ENCODE peak calls at places on chromosomes 7 and 10, in five cellular contexts. V is ovary, G is gastrocnemius medialis, I is brain microvascular endothelial cell, D is fibroblast of lung. P is an unnamed sample.

GRCh38 chr7:158283016-158283974 is 304.3 kb downstream of the PTPRN2 start:
- DNase-seq in D (no peak), V (peak), G (no peak), I (no peak), P (no peak)

GRCh38 chr7:108030536-108030935 is 27.6 kb upstream of the LAMB1 start:
- DNase-seq in D (peak), G (no peak), I (peak), V (no peak), P (peak)

GRCh38 chr7:47046949-47047348 is 535.0 kb downstream of the TNS3 start:
- DNase-seq in G (no peak), D (no peak), V (no peak), I (no peak), P (no peak)

GRCh38 chr7:44853391-44853790 is 5.5 kb upstream of the H2AZ2 start:
- DNase-seq in V (no peak), D (no peak), I (no peak), G (no peak), P (no peak)

GRCh38 chr10:4138146-4138721 is 353.2 kb upstream of the KLF6 start:
- DNase-seq in D (peak), G (no peak), I (no peak), V (no peak), P (peak)

GRCh38 chr10:9254353-9254752 is 1199.9 kb downstream of the GATA3 start:
- DNase-seq in D (peak), I (no peak), G (no peak), V (no peak), P (peak)

GRCh38 chr10:123449234-123449962 is 216.8 kb upstream of the GPR26 start:
- DNase-seq in G (no peak), I (no peak), V (no peak), D (no peak), P (no peak)

GRCh38 chr7:154757756-154758155 is 245.2 kb downstream of the PAXIP1 start:
- DNase-seq in V (no peak), D (no peak), G (no peak), I (no peak), P (no peak)

GRCh38 chr7:35253680-35254495 is at the start of gene TBX20:
- DNase-seq in V (no peak), G (no peak), I (peak), D (peak), P (no peak)

GRCh38 chr7:158289761-158290523 is 297.7 kb downstream of the PTPRN2 start:
- DNase-seq in I (no peak), G (no peak), D (no peak), V (no peak), P (no peak)

GRCh38 chr10:60426425-60426824 is 36.8 kb upstream of the ANK3 start:
- DNase-seq in I (peak), D (peak), G (no peak), V (no peak), P (peak)

GRCh38 chr10:110077436-110078120 is 69.8 kb downstream of the ADD3 start:
- DNase-seq in V (no peak), D (peak), I (no peak), G (no peak), P (no peak)

GRCh38 chr7:2299131-2299829 is 15.0 kb downstream of the SNX8 start:
- DNase-seq in I (peak), G (no peak), D (peak), V (no peak), P (peak)

GRCh38 chr7:111741811-111742240 is 179.5 kb upstream of the IMMP2L start:
- DNase-seq in V (peak), D (peak), G (no peak), I (peak), P (peak)

GRCh38 chr10:97549587-97550322 is 22.8 kb upstream of the ANKRD2 start:
- DNase-seq in G (peak), D (no peak), V (peak), I (no peak), P (no peak)

GRCh38 chr7:33743594-33743993 is 161.7 kb upstream of the BMPER start:
- DNase-seq in G (peak), D (peak), I (peak), V (no peak), P (no peak)

GRCh38 chr7:22356855-22357310 is at the start of gene RAPGEF5:
- DNase-seq in D (peak), V (peak), G (no peak), I (no peak), P (no peak)

GRCh38 chr7:146894927-146895326 is 778.3 kb downstream of the CNTNAP2 start:
- DNase-seq in V (no peak), I (no peak), D (no peak), G (no peak), P (no peak)

GRCh38 chr10:130463876-130464360 is 327.7 kb downstream of the GLRX3 start:
- DNase-seq in G (no peak), D (no peak), I (no peak), V (no peak), P (no peak)

GRCh38 chr7:1917221-1918062 is 247.4 kb downstream of the ELFN1 start:
- DNase-seq in I (no peak), V (no peak), G (no peak), D (peak), P (no peak)

GRCh38 chr7:135208417-135208793 is 2.9 kb downstream of the WDR91 start:
- DNase-seq in I (no peak), V (no peak), G (no peak), D (peak), P (no peak)

GRCh38 chr7:35647171-35647574 is 47.8 kb downstream of the HERPUD2 start:
- DNase-seq in V (no peak), G (no peak), D (no peak), I (peak), P (no peak)

GRCh38 chr7:102953421-102953820 is 40.6 kb downstream of the LRRC17 start:
- DNase-seq in G (no peak), V (no peak), I (no peak), D (no peak), P (no peak)

GRCh38 chr10:60853107-60853506 is 74.8 kb downstream of the CDK1 start:
- DNase-seq in D (peak), I (no peak), G (peak), V (no peak), P (no peak)

GRCh38 chr7:157485361-157485831 is 148.6 kb downstream of the DNAJB6 start:
- DNase-seq in D (no peak), V (no peak), I (no peak), G (no peak), P (no peak)

GRCh38 chr7:70566659-70567058 is 565.3 kb upstream of the GALNT17 start:
- DNase-seq in I (no peak), G (no peak), D (no peak), V (no peak), P (no peak)

GRCh38 chr7:17315974-17316373 is 17.5 kb downstream of the AHR start:
- DNase-seq in D (no peak), V (no peak), G (no peak), I (no peak), P (no peak)

GRCh38 chr10:72419241-72419640 is 64.5 kb upstream of the DNAJB12 start:
- DNase-seq in V (no peak), G (no peak), D (no peak), I (no peak), P (no peak)

GRCh38 chr7:47038621-47039020 is 543.3 kb downstream of the TNS3 start:
- DNase-seq in I (no peak), D (no peak), V (no peak), G (no peak), P (no peak)

GRCh38 chr10:35447693-35448407 is 111.5 kb downstream of the CCNY start:
- DNase-seq in G (no peak), V (no peak), I (peak), D (peak), P (peak)

GRCh38 chr7:80896856-80897598 is 21.8 kb downstream of the SEMA3C start:
- DNase-seq in D (no peak), V (no peak), I (no peak), G (no peak), P (peak)

GRCh38 chr7:64630496-64630895 is 35.4 kb upstream of the ZNF107 start:
- DNase-seq in I (peak), D (peak), V (no peak), G (no peak), P (peak)

GRCh38 chr10:2978111-2978510 is 89.2 kb upstream of the PFKP start:
- DNase-seq in D (peak), I (no peak), G (no peak), V (no peak), P (peak)
- TF ChIP-seq CTCF in D (peak), I (peak), G (no peak), V (no peak), P (peak)

DNA sequence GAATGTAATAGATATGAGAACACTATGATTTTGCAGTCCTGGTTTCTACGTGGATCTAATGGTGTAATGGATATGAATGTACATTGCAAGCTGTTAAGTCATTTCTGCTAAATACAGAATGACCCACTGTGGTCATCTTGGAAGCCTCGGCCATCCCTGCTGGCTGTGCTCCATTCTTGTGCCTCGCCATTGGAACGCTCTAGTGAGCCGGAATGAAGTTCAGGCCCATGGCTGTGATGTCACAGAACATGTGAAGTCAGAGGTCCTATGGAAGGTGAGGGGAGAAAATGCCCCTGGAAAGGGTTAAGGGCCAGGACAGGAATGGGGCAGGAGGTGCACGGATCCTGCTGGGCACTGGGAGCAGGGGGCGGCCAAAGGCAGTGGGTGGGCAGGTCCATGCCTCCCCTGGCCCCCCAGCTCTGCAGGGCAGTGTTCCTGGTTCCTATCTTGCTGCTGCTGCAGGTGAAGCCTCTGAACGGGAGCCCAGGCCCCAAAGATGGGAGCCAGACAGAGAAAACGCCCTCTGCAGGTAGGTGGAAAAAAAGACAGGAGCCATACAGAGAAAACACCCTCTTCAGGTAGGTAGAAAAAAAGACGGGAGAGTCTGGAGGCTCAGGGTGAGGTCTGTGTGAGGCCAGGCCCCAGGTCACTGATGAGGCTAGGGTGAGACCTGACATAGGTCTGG is at the start of gene LLCFC1:
- DNase-seq in V (no peak), I (no peak), G (no peak), D (no peak), P (no peak)
- TF ChIP-seq CTCF in V (no peak), I (no peak), G (no peak), D (no peak), P (peak)

GRCh38 chr7:88347098-88347497 is 40.4 kb upstream of the STEAP4 start:
- DNase-seq in I (no peak), D (no peak), V (no peak), G (no peak), P (no peak)

GRCh38 chr7:88350118-88350517 is 43.4 kb upstream of the STEAP4 start:
- DNase-seq in D (no peak), G (no peak), I (no peak), V (no peak), P (no peak)

GRCh38 chr7:88346357-88346756 is 39.7 kb upstream of the STEAP4 start:
- DNase-seq in V (no peak), D (no peak), I (no peak), G (no peak), P (no peak)

GRCh38 chr7:88344271-88344670 is 37.6 kb upstream of the STEAP4 start:
- DNase-seq in D (no peak), I (no peak), V (no peak), G (no peak), P (no peak)

GRCh38 chr7:88344956-88345832 is 38.5 kb upstream of the STEAP4 start:
- DNase-seq in D (peak), I (peak), G (no peak), V (peak), P (no peak)
- TF ChIP-seq CTCF in D (peak), I (peak), G (no peak), V (no peak), P (no peak)

GRCh38 chr7:104861729-104862128 is 152.3 kb upstream of the KMT2E start:
- DNase-seq in I (no peak), D (no peak), V (no peak), G (no peak), P (no peak)

GRCh38 chr7:104859754-104860426 is 154.1 kb upstream of the KMT2E start:
- DNase-seq in G (no peak), D (no peak), V (no peak), I (no peak), P (no peak)

GRCh38 chr7:104857458-104858425 is 156.3 kb upstream of the KMT2E start:
- DNase-seq in D (no peak), G (no peak), I (no peak), V (no peak), P (no peak)

DNA sequence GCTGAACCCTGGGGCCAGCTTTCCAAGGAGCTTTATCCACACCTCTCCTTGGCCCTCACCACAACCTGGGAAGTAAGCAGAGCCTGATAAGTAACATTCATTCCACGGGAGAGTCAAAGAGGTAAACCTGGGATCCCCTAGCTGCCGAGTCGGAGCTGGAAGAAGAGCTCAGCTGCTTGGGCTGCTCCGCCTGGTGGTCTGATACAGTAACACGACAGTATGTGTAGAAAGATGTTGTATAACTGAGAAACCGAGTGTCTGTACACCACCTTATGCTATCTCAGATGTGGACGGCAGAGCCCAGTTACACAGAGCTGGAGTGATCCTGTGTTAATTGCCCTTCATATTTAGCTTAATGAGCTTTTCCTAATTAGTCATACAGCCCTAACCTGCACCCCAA is 151.3 kb upstream of the KMT2E start:
- DNase-seq in I (peak), V (no peak), G (no peak), D (no peak), P (no peak)
- TF ChIP-seq CTCF in I (peak), V (no peak), G (no peak), D (peak), P (peak)

DNA sequence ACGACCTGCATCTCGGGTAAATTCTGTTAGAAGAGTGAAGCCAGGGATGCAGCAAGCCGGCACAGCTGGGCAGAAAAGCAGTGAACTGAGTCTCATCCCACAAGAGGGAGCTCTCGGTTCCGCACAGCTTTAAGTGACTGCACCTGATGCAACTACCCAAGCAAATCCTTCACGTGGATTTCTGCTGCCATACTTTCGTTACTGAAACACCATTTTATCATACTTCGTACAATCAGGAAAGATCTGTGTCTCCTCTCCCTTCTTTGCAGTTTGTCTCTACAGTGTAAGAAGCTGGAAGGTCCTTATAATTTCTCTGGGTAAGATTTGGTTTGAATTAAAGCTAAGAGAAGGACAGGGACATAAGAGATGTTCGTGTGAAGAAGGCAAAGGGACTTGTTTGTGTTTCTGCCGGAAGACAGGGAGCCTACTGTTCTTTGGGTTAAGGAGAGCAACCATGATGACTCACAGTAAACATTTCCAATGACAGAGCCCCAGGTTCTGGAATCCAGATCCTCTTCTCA is 427.0 kb downstream of the GPAM start:
- DNase-seq in G (peak), V (no peak), I (no peak), D (peak), P (no peak)
- TF ChIP-seq CTCF in G (peak), V (no peak), I (peak), D (no peak), P (no peak)

GRCh38 chr10:93554760-93555432 is 11.6 kb upstream of the FFAR4 start:
- DNase-seq in D (peak), G (peak), I (peak), V (peak), P (peak)
- TF ChIP-seq CTCF in D (peak), G (peak), I (peak), V (no peak), P (peak)

DNA sequence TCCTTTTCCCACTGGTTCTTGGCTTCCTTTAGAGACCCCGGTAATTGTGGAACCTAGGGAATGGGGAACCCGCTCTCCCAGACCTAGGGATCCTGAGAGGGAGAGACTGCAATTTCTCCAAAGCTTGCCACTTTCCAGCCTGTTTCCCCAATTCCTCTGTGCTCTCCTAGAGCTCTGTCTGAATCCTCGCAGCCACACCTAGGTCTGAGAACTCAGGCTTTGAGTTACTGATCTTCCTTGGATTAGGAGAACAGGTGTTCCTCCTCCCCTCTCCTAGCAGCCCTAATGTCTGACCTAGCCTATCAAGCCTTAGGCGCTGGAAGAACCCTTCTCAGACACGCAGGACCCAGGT is 20.0 kb downstream of the WNT8B start:
- DNase-seq in I (no peak), G (no peak), V (no peak), D (no peak), P (no peak)
- TF ChIP-seq CTCF in I (no peak), G (no peak), V (no peak), D (no peak), P (peak)

GRCh38 chr10:76040107-76040829 is 608.8 kb downstream of the LRMDA start:
- DNase-seq in I (no peak), D (no peak), G (no peak), V (no peak), P (no peak)
- TF ChIP-seq CTCF in I (peak), D (peak), G (no peak), V (no peak), P (peak)

GRCh38 chr10:132805599-132805998 is 19.7 kb upstream of the NKX6-2 start:
- DNase-seq in V (no peak), D (no peak), G (no peak), I (no peak), P (no peak)

GRCh38 chr10:132802048-132802447 is 16.1 kb upstream of the NKX6-2 start:
- DNase-seq in I (no peak), G (no peak), D (no peak), V (no peak), P (no peak)

GRCh38 chr10:132803595-132804210 is 17.8 kb upstream of the NKX6-2 start:
- DNase-seq in I (no peak), D (no peak), G (no peak), V (no peak), P (no peak)

GRCh38 chr10:132804785-132805426 is 19.0 kb upstream of the NKX6-2 start:
- DNase-seq in D (no peak), V (no peak), I (no peak), G (no peak), P (no peak)

GRCh38 chr10:132802694-132803320 is 16.9 kb upstream of the NKX6-2 start:
- DNase-seq in V (no peak), D (no peak), G (no peak), I (no peak), P (no peak)
- TF ChIP-seq CTCF in V (no peak), D (no peak), G (no peak), I (no peak), P (no peak)

DNA sequence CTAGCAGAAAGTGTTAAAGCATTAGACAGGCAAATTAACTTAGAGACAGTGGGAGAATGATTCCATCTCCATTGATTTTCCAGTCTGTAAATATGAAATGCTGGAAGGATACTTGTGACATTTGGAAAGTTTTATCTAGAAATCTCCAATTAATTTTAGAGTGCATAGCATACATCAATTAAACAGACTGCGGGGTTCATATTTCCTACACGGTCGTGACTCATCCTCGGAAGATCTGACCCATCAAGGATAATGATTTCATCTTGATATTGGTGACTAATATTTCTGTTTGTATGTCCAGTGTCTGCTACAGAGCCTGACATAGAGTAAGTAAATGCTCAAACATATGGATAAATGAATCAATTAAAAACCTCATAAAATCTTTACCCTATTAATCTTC is 474.9 kb downstream of the KCNMA1 start:
- DNase-seq in G (no peak), D (peak), I (peak), V (no peak), P (peak)
- TF ChIP-seq CTCF in G (no peak), D (no peak), I (no peak), V (no peak), P (no peak)

P was measured in HFFc6.